ENCODE peak calls at places on chromosomes 13 and 19, in nine cellular contexts. F, D, Y, Z, H, L, A, S and P are unnamed samples.

GRCh38 chr19:39032164-39032918 is at the start of gene FBXO27:
- DNase-seq in F (no peak), D (peak), Y (no peak), Z (peak), H (peak), L (no peak), A (peak), S (peak), P (no peak)

GRCh38 chr19:45001087-45001739 is at the start of gene RELB:
- DNase-seq in F (peak), D (peak), Y (no peak), Z (peak), H (peak), L (peak), A (peak), S (peak), P (peak)

GRCh38 chr19:37874784-37875183 is 31.6 kb downstream of the WDR87 start:
- DNase-seq in F (no peak), D (no peak), Y (no peak), Z (no peak), H (no peak), L (no peak), A (no peak), S (no peak), P (no peak)

GRCh38 chr13:30905932-30906383 is at the start of gene MEDAG:
- DNase-seq in F (peak), D (peak), Y (no peak), Z (peak), H (peak), L (peak), A (no peak), S (no peak), P (no peak)

GRCh38 chr13:48775285-48775684 is 121.6 kb downstream of the CYSLTR2 start:
- DNase-seq in F (no peak), D (no peak), Y (no peak), Z (no peak), H (no peak), L (no peak), A (no peak), S (no peak), P (no peak)

GRCh38 chr19:51686171-51686570 is 7.0 kb upstream of the SPACA6 start:
- DNase-seq in F (no peak), D (no peak), Y (no peak), Z (no peak), H (peak), L (no peak), A (no peak), S (no peak), P (no peak)

GRCh38 chr13:32142956-32143375 is 111.4 kb downstream of the FRY start:
- DNase-seq in F (peak), D (no peak), Y (no peak), Z (no peak), H (peak), L (no peak), A (no peak), S (no peak), P (no peak)

GRCh38 chr13:43305416-43305815 is 282.0 kb downstream of the DNAJC15 start:
- DNase-seq in F (peak), D (no peak), Y (no peak), Z (no peak), H (peak), L (no peak), A (no peak), S (no peak), P (no peak)

GRCh38 chr13:27822873-27823311 is 30.6 kb downstream of the GSX1 start:
- DNase-seq in F (no peak), D (no peak), Y (no peak), Z (no peak), H (no peak), L (no peak), A (no peak), S (no peak), P (no peak)

GRCh38 chr19:38538793-38539528 is 78.8 kb downstream of the MAP4K1 start:
- DNase-seq in F (no peak), D (no peak), Y (no peak), Z (no peak), H (peak), L (no peak), A (peak), S (no peak), P (no peak)

GRCh38 chr19:10333758-10334339 is 520 bp upstream of the RAVER1 start:
- DNase-seq in F (no peak), D (no peak), Y (no peak), Z (no peak), H (no peak), L (no peak), A (no peak), S (no peak), P (no peak)

GRCh38 chr13:38951525-38952313 is 38.9 kb downstream of the STOML3 start:
- DNase-seq in F (no peak), D (peak), Y (no peak), Z (no peak), H (peak), L (no peak), A (no peak), S (no peak), P (no peak)

GRCh38 chr13:80012281-80012680 is 328.6 kb downstream of the SPRY2 start:
- DNase-seq in F (no peak), D (peak), Y (no peak), Z (no peak), H (peak), L (no peak), A (no peak), S (no peak), P (peak)

GRCh38 chr13:69690999-69691398 is 416.6 kb upstream of the ATXN8OS start:
- DNase-seq in F (no peak), D (no peak), Y (no peak), Z (no peak), H (no peak), L (no peak), A (no peak), S (no peak), P (no peak)

GRCh38 chr13:27117158-27117557 is 54.5 kb downstream of the USP12 start:
- DNase-seq in F (no peak), D (no peak), Y (no peak), Z (no peak), H (no peak), L (no peak), A (no peak), S (no peak), P (no peak)

GRCh38 chr19:43809762-43810696 is 7.8 kb upstream of the LYPD5 start:
- DNase-seq in F (peak), D (peak), Y (no peak), Z (no peak), H (peak), L (no peak), A (no peak), S (peak), P (no peak)

GRCh38 chr19:6707658-6708018 is 12.8 kb downstream of the C3 start:
- DNase-seq in F (no peak), D (no peak), Y (no peak), Z (no peak), H (no peak), L (no peak), A (no peak), S (no peak), P (no peak)

GRCh38 chr13:28609936-28610335 is 49.0 kb upstream of the POMP start:
- DNase-seq in F (peak), D (no peak), Y (no peak), Z (no peak), H (no peak), L (no peak), A (no peak), S (no peak), P (no peak)

GRCh38 chr19:40091205-40092129 is 724 bp upstream of the ZNF780A start:
- DNase-seq in F (no peak), D (no peak), Y (no peak), Z (no peak), H (no peak), L (no peak), A (no peak), S (no peak), P (no peak)

GRCh38 chr19:10189631-10190425 is 4.9 kb downstream of the DNMT1 start:
- DNase-seq in F (no peak), D (no peak), Y (no peak), Z (no peak), H (no peak), L (no peak), A (no peak), S (no peak), P (no peak)

GRCh38 chr19:371501-372160 is 27.0 kb upstream of the MIER2 start:
- DNase-seq in F (no peak), D (no peak), Y (no peak), Z (no peak), H (no peak), L (no peak), A (no peak), S (no peak), P (no peak)

GRCh38 chr13:110327036-110327790 is 20.1 kb downstream of the COL4A2 start:
- DNase-seq in F (peak), D (no peak), Y (no peak), Z (no peak), H (no peak), L (no peak), A (no peak), S (no peak), P (no peak)

GRCh38 chr13:60261432-60262351 is 98.0 kb upstream of the DIAPH3 start:
- DNase-seq in F (no peak), D (no peak), Y (no peak), Z (no peak), H (no peak), L (no peak), A (no peak), S (no peak), P (no peak)

GRCh38 chr13:57739791-57740190 is 108.2 kb downstream of the PCDH17 start:
- DNase-seq in F (no peak), D (no peak), Y (no peak), Z (no peak), H (no peak), L (no peak), A (no peak), S (no peak), P (no peak)

GRCh38 chr13:22468055-22468454 is 712.7 kb upstream of the SGCG start:
- DNase-seq in F (no peak), D (no peak), Y (no peak), Z (no peak), H (no peak), L (no peak), A (no peak), S (no peak), P (no peak)

GRCh38 chr19:49436381-49437017 is 4.8 kb downstream of the SLC17A7 start:
- DNase-seq in F (no peak), D (peak), Y (no peak), Z (no peak), H (no peak), L (no peak), A (peak), S (no peak), P (peak)

GRCh38 chr13:51846756-51847155 is 1.8 kb upstream of the TMEM272 start:
- DNase-seq in F (no peak), D (no peak), Y (no peak), Z (no peak), H (peak), L (no peak), A (no peak), S (no peak), P (no peak)

GRCh38 chr19:4987286-4987685 is 18.4 kb downstream of the KDM4B start:
- DNase-seq in F (no peak), D (no peak), Y (no peak), Z (no peak), H (no peak), L (no peak), A (no peak), S (no peak), P (no peak)

GRCh38 chr13:48531416-48532145 is 1.3 kb downstream of the RCBTB2 start:
- DNase-seq in F (no peak), D (peak), Y (no peak), Z (no peak), H (peak), L (no peak), A (no peak), S (no peak), P (no peak)

GRCh38 chr13:36453518-36453917 is 21.2 kb downstream of the CCNA1 start:
- DNase-seq in F (no peak), D (no peak), Y (no peak), Z (no peak), H (peak), L (no peak), A (no peak), S (no peak), P (no peak)

GRCh38 chr19:34217952-34218817 is 36.2 kb upstream of the GARRE1 start:
- DNase-seq in F (peak), D (peak), Y (no peak), Z (no peak), H (peak), L (no peak), A (peak), S (no peak), P (no peak)

GRCh38 chr19:44725251-44725650 is 23.3 kb upstream of the BCL3 start:
- DNase-seq in F (no peak), D (peak), Y (no peak), Z (no peak), H (no peak), L (no peak), A (no peak), S (no peak), P (no peak)

GRCh38 chr19:3743486-3743885 is 18.0 kb downstream of the APBA3 start:
- DNase-seq in F (no peak), D (no peak), Y (no peak), Z (no peak), H (no peak), L (no peak), A (no peak), S (no peak), P (no peak)

GRCh38 chr19:42177686-42178019 is 39.8 kb downstream of the DEDD2 start:
- DNase-seq in F (no peak), D (no peak), Y (no peak), Z (no peak), H (no peak), L (no peak), A (no peak), S (no peak), P (no peak)
- H3K4me3 ChIP-seq in F (no peak), D (no peak), Y (peak), Z (no peak), H (no peak), L (no peak), A (no peak), S (no peak), P (peak)

GRCh38 chr13:24184855-24185254 is 24.3 kb downstream of the SPATA13 start:
- DNase-seq in F (no peak), D (no peak), Y (no peak), Z (no peak), H (no peak), L (no peak), A (no peak), S (no peak), P (no peak)
- H3K4me3 ChIP-seq in F (no peak), D (no peak), Y (no peak), Z (no peak), H (no peak), L (no peak), A (no peak), S (no peak), P (no peak)

GRCh38 chr19:15123900-15124299 is 16.7 kb downstream of the SYDE1 start:
- DNase-seq in F (no peak), D (peak), Y (no peak), Z (peak), H (no peak), L (peak), A (no peak), S (no peak), P (peak)

GRCh38 chr19:15128162-15128770 is 21.1 kb downstream of the SYDE1 start:
- DNase-seq in F (no peak), D (peak), Y (no peak), Z (no peak), H (no peak), L (no peak), A (no peak), S (no peak), P (no peak)

GRCh38 chr19:15125232-15126067 is 18.2 kb downstream of the SYDE1 start:
- DNase-seq in F (peak), D (peak), Y (no peak), Z (peak), H (peak), L (peak), A (peak), S (peak), P (peak)

GRCh38 chr19:15124572-15125231 is 17.5 kb downstream of the SYDE1 start:
- DNase-seq in F (no peak), D (peak), Y (no peak), Z (no peak), H (no peak), L (no peak), A (no peak), S (no peak), P (no peak)

DNA sequence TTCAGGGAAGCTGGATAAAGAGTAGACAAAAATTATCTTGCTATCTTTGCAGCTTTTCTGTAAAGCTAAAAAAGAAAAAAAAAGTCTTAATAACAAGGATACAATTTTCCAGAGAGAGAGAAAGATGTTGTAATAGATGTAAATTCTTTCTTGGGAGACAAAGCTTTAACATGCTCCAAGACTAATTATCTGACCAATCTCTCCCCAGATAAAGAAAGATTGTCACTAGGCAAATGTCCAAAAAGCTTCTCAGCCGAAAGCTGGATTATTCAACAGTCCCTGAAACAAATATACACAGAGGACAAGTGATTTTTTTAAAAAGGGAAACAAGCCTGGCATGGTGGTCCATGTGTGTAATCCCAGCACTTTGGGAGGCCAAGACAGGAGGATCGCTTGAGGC is 19.3 kb downstream of the SYDE1 start:
- DNase-seq in F (no peak), D (no peak), Y (no peak), Z (no peak), H (no peak), L (no peak), A (no peak), S (no peak), P (no peak)
- H3K4me3 ChIP-seq in F (no peak), D (no peak), Y (no peak), Z (no peak), H (no peak), L (no peak), A (no peak), S (peak), P (no peak)

DNA sequence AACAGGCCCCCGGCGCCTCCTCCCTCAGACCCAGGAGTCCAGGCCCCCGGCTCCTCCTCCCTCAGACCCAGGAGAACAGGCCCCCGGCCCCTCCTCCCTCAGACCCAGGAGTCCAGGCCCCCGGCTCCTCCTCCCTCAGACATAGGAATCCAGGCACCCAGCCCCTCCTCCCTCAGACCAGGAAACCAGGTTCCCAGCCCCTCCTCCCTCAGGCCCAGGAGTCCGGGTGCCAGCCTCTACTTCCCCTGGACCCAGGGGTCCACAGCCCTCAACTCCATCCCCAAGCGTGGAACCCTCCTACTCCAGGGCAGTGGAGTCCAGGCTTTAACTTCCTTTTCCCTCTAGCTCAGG is 572 bp downstream of the TMC4 start:
- DNase-seq in F (no peak), D (peak), Y (no peak), Z (no peak), H (no peak), L (no peak), A (no peak), S (no peak), P (no peak)
- H3K4me3 ChIP-seq in F (no peak), D (peak), Y (no peak), Z (peak), H (peak), L (no peak), A (no peak), S (peak), P (no peak)

GRCh38 chr19:42461700-42462324 is 19.1 kb upstream of the CXCL17 start:
- DNase-seq in F (no peak), D (no peak), Y (no peak), Z (no peak), H (no peak), L (no peak), A (no peak), S (no peak), P (no peak)
- H3K4me3 ChIP-seq in F (no peak), D (no peak), Y (no peak), Z (no peak), H (no peak), L (no peak), A (no peak), S (no peak), P (no peak)